ENCODE peak calls at places on chromosome 6, in nine cellular contexts. One of them, this sample, is unnamed.

GRCh38 chr6:162416845-162417537 is 310.6 kb downstream of the PRKN start:
- DNase-seq in transverse colon: no peak
- DNase-seq in upper lobe of right lung: no peak
- DNase-seq in AG04450: no peak
- DNase-seq in NB4: no peak
- DNase-seq in lower lobe of right lung: no peak
- DNase-seq in colonic mucosa: no peak
- DNase-seq in endothelial cell of umbilical vein: no peak
- DNase-seq in endothelial cell: no peak
- DNase-seq in this sample: peak; percentile 20

GRCh38 chr6:79079425-79080130 is 1.5 kb upstream of the PHIP start:
- DNase-seq in transverse colon: no peak
- DNase-seq in upper lobe of right lung: no peak
- DNase-seq in endothelial cell: no peak
- DNase-seq in colonic mucosa: no peak
- DNase-seq in lower lobe of right lung: no peak
- DNase-seq in AG04450: no peak
- DNase-seq in NB4: peak; percentile 45
- DNase-seq in endothelial cell of umbilical vein: peak; percentile 49
- DNase-seq in this sample: no peak

GRCh38 chr6:169183233-169183632 is 70.4 kb downstream of the THBS2 start:
- DNase-seq in colonic mucosa: no peak
- DNase-seq in endothelial cell of umbilical vein: no peak
- DNase-seq in transverse colon: no peak
- DNase-seq in NB4: no peak
- DNase-seq in upper lobe of right lung: no peak
- DNase-seq in AG04450: no peak
- DNase-seq in endothelial cell: no peak
- DNase-seq in lower lobe of right lung: no peak
- DNase-seq in this sample: no peak

GRCh38 chr6:33144373-33144772 is 47.9 kb downstream of the COL11A2 start:
- DNase-seq in upper lobe of right lung: no peak
- DNase-seq in NB4: peak; percentile 59
- DNase-seq in endothelial cell of umbilical vein: peak; percentile 14
- DNase-seq in transverse colon: no peak
- DNase-seq in endothelial cell: no peak
- DNase-seq in colonic mucosa: no peak
- DNase-seq in lower lobe of right lung: no peak
- DNase-seq in AG04450: no peak
- DNase-seq in this sample: no peak

GRCh38 chr6:27161946-27162603 is 85.4 kb upstream of the PRSS16 start:
- DNase-seq in endothelial cell of umbilical vein: peak; percentile 68
- DNase-seq in transverse colon: no peak
- DNase-seq in lower lobe of right lung: no peak
- DNase-seq in NB4: peak; percentile 70
- DNase-seq in endothelial cell: peak; percentile 24
- DNase-seq in upper lobe of right lung: no peak
- DNase-seq in colonic mucosa: no peak
- DNase-seq in AG04450: no peak
- DNase-seq in this sample: no peak

GRCh38 chr6:150967381-150967780 is 101.9 kb downstream of the MTHFD1L start:
- DNase-seq in NB4: no peak
- DNase-seq in transverse colon: no peak
- DNase-seq in colonic mucosa: no peak
- DNase-seq in lower lobe of right lung: no peak
- DNase-seq in endothelial cell: no peak
- DNase-seq in endothelial cell of umbilical vein: no peak
- DNase-seq in AG04450: no peak
- DNase-seq in upper lobe of right lung: no peak
- DNase-seq in this sample: no peak

GRCh38 chr6:146904596-146904995 is 299.6 kb upstream of the STXBP5 start:
- DNase-seq in endothelial cell: no peak
- DNase-seq in endothelial cell of umbilical vein: no peak
- DNase-seq in colonic mucosa: no peak
- DNase-seq in transverse colon: no peak
- DNase-seq in upper lobe of right lung: no peak
- DNase-seq in lower lobe of right lung: no peak
- DNase-seq in AG04450: no peak
- DNase-seq in NB4: no peak
- DNase-seq in this sample: no peak

GRCh38 chr6:70834520-70834919 is 122.3 kb downstream of the B3GAT2 start:
- DNase-seq in NB4: no peak
- DNase-seq in upper lobe of right lung: no peak
- DNase-seq in endothelial cell: no peak
- DNase-seq in lower lobe of right lung: no peak
- DNase-seq in AG04450: peak; percentile 21
- DNase-seq in colonic mucosa: no peak
- DNase-seq in transverse colon: no peak
- DNase-seq in endothelial cell of umbilical vein: no peak
- DNase-seq in this sample: no peak

DNA sequence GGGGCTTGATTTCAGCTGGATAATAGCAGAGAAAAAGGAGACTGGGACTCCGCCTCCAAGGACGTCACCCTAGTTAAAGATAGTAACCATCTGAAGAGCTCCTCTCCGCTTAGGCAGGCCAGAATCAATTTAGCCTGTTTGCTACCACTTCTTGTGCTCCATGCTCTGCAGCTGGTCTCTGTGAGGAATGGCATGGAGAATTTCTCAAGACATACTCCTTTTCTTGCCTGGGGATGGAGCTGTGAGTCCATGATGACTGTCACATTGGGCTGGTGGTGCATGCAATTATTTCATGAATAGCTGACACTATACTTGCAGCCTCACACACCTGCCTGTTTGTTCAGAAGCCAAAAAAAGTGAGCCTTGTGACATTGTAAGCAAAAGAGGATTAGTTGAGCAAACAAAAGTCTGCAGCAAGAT is 61.4 kb downstream of the TXLNB start:
- DNase-seq in upper lobe of right lung: no peak
- DNase-seq in transverse colon: no peak
- DNase-seq in AG04450: no peak
- DNase-seq in NB4: peak; percentile 52
- DNase-seq in endothelial cell of umbilical vein: no peak
- DNase-seq in colonic mucosa: no peak
- DNase-seq in lower lobe of right lung: no peak
- DNase-seq in endothelial cell: no peak
- DNase-seq in this sample: no peak
- TF ChIP-seq CTCF in upper lobe of right lung: no peak
- TF ChIP-seq CTCF in transverse colon: no peak
- TF ChIP-seq CTCF in AG04450: peak; percentile 17
- TF ChIP-seq CTCF in NB4: no peak
- TF ChIP-seq CTCF in endothelial cell of umbilical vein: no peak
- TF ChIP-seq CTCF in colonic mucosa: no peak
- TF ChIP-seq CTCF in lower lobe of right lung: no peak
- TF ChIP-seq CTCF in endothelial cell: no peak
- TF ChIP-seq CTCF in this sample: no peak

GRCh38 chr6:143607168-143607567 is 70.6 kb upstream of the PHACTR2 start:
- DNase-seq in endothelial cell of umbilical vein: peak; percentile 44
- DNase-seq in colonic mucosa: no peak
- DNase-seq in transverse colon: no peak
- DNase-seq in AG04450: no peak
- DNase-seq in endothelial cell: no peak
- DNase-seq in NB4: no peak
- DNase-seq in lower lobe of right lung: no peak
- DNase-seq in upper lobe of right lung: no peak
- DNase-seq in this sample: no peak
- TF ChIP-seq CTCF in endothelial cell of umbilical vein: no peak
- TF ChIP-seq CTCF in colonic mucosa: no peak
- TF ChIP-seq CTCF in transverse colon: no peak
- TF ChIP-seq CTCF in AG04450: no peak
- TF ChIP-seq CTCF in endothelial cell: no peak
- TF ChIP-seq CTCF in NB4: no peak
- TF ChIP-seq CTCF in lower lobe of right lung: no peak
- TF ChIP-seq CTCF in upper lobe of right lung: no peak
- TF ChIP-seq CTCF in this sample: no peak

GRCh38 chr6:5175195-5175594 is 85.6 kb downstream of the LYRM4 start:
- DNase-seq in upper lobe of right lung: no peak
- DNase-seq in colonic mucosa: no peak
- DNase-seq in endothelial cell: peak; percentile 72
- DNase-seq in AG04450: no peak
- DNase-seq in endothelial cell of umbilical vein: no peak
- DNase-seq in transverse colon: no peak
- DNase-seq in lower lobe of right lung: no peak
- DNase-seq in NB4: peak; percentile 10
- DNase-seq in this sample: peak; percentile 57
- TF ChIP-seq CTCF in upper lobe of right lung: peak; percentile 18
- TF ChIP-seq CTCF in colonic mucosa: no peak
- TF ChIP-seq CTCF in endothelial cell: peak; percentile 70
- TF ChIP-seq CTCF in AG04450: peak; percentile 47
- TF ChIP-seq CTCF in endothelial cell of umbilical vein: peak; percentile 43
- TF ChIP-seq CTCF in transverse colon: no peak
- TF ChIP-seq CTCF in lower lobe of right lung: peak; percentile 16
- TF ChIP-seq CTCF in NB4: peak; percentile 50
- TF ChIP-seq CTCF in this sample: peak; percentile 69

GRCh38 chr6:119077643-119078448 is 618 bp downstream of the FAM184A start:
- DNase-seq in colonic mucosa: peak; percentile 37
- DNase-seq in upper lobe of right lung: peak; percentile 80
- DNase-seq in lower lobe of right lung: peak; percentile 67
- DNase-seq in AG04450: no peak
- DNase-seq in transverse colon: peak; percentile 38
- DNase-seq in endothelial cell of umbilical vein: no peak
- DNase-seq in endothelial cell: peak; percentile 41
- DNase-seq in NB4: no peak
- DNase-seq in this sample: peak; percentile 49

GRCh38 chr6:119079288-119079809 is 885 bp upstream of the FAM184A start:
- DNase-seq in endothelial cell: no peak
- DNase-seq in AG04450: no peak
- DNase-seq in transverse colon: no peak
- DNase-seq in NB4: no peak
- DNase-seq in upper lobe of right lung: no peak
- DNase-seq in endothelial cell of umbilical vein: no peak
- DNase-seq in lower lobe of right lung: no peak
- DNase-seq in colonic mucosa: no peak
- DNase-seq in this sample: no peak

GRCh38 chr6:119076173-119076965 is 2.1 kb downstream of the FAM184A start:
- DNase-seq in NB4: no peak
- DNase-seq in upper lobe of right lung: no peak
- DNase-seq in colonic mucosa: no peak
- DNase-seq in AG04450: no peak
- DNase-seq in lower lobe of right lung: no peak
- DNase-seq in transverse colon: no peak
- DNase-seq in endothelial cell: no peak
- DNase-seq in endothelial cell of umbilical vein: no peak
- DNase-seq in this sample: no peak

GRCh38 chr6:119076966-119077642 is 1.4 kb downstream of the FAM184A start:
- DNase-seq in upper lobe of right lung: no peak
- DNase-seq in NB4: no peak
- DNase-seq in colonic mucosa: no peak
- DNase-seq in transverse colon: no peak
- DNase-seq in AG04450: no peak
- DNase-seq in lower lobe of right lung: no peak
- DNase-seq in endothelial cell of umbilical vein: no peak
- DNase-seq in endothelial cell: no peak
- DNase-seq in this sample: no peak

GRCh38 chr6:119078449-119079287 is at the start of gene FAM184A:
- DNase-seq in transverse colon: peak; percentile 65
- DNase-seq in AG04450: no peak
- DNase-seq in endothelial cell: peak; percentile 87
- DNase-seq in upper lobe of right lung: peak; percentile 87
- DNase-seq in NB4: peak; percentile 35
- DNase-seq in lower lobe of right lung: peak; percentile 78
- DNase-seq in endothelial cell of umbilical vein: peak; percentile 67
- DNase-seq in colonic mucosa: peak; percentile 54
- DNase-seq in this sample: peak; percentile 91
- TF ChIP-seq CTCF in transverse colon: peak; percentile 26
- TF ChIP-seq CTCF in AG04450: no peak
- TF ChIP-seq CTCF in endothelial cell: peak; percentile 43
- TF ChIP-seq CTCF in upper lobe of right lung: peak; percentile 51
- TF ChIP-seq CTCF in NB4: no peak
- TF ChIP-seq CTCF in lower lobe of right lung: peak; percentile 48
- TF ChIP-seq CTCF in endothelial cell of umbilical vein: peak; percentile 16
- TF ChIP-seq CTCF in colonic mucosa: no peak
- TF ChIP-seq CTCF in this sample: peak; percentile 23

DNA sequence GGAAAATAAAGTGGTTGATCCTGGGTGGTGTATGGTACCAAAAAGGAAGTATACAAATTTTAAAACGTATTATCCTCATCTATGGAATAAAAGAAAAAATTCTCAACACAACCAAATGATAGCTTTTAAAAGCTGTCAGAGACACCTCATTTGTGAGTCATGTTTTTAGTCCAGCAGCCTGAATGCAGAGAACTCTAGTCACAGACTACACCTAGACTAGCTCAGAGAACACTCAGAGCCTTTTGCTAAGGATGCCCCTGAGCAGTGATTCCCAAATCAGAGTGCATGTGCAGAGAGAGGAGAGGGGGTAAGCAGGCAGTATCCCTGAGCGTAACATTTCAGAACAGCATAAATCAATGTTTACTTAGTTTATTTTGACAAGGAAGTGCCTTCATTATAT is 809.3 kb downstream of the HACE1 start:
- DNase-seq in endothelial cell: no peak
- DNase-seq in upper lobe of right lung: no peak
- DNase-seq in AG04450: no peak
- DNase-seq in lower lobe of right lung: no peak
- DNase-seq in transverse colon: no peak
- DNase-seq in colonic mucosa: no peak
- DNase-seq in endothelial cell of umbilical vein: peak; percentile 9
- DNase-seq in NB4: no peak
- DNase-seq in this sample: no peak
- TF ChIP-seq CTCF in endothelial cell: no peak
- TF ChIP-seq CTCF in upper lobe of right lung: no peak
- TF ChIP-seq CTCF in AG04450: no peak
- TF ChIP-seq CTCF in lower lobe of right lung: no peak
- TF ChIP-seq CTCF in transverse colon: no peak
- TF ChIP-seq CTCF in colonic mucosa: no peak
- TF ChIP-seq CTCF in endothelial cell of umbilical vein: no peak
- TF ChIP-seq CTCF in NB4: no peak
- TF ChIP-seq CTCF in this sample: no peak